ENCODE peak calls at places on chromosome 18, in four cellular contexts. Q, E, H and N are unnamed samples.

GRCh38 chr18:79071037-79071960 is 2.1 kb downstream of the ATP9B start:
- DNase-seq in Q (no peak), E (no peak), H (no peak), N (no peak)

GRCh38 chr18:8623549-8624106 is 14.4 kb downstream of the RAB12 start:
- DNase-seq in Q (no peak), E (no peak), H (no peak), N (no peak)

GRCh38 chr18:58290059-58290747 is 246.2 kb downstream of the NEDD4L start:
- DNase-seq in Q (no peak), E (no peak), H (no peak), N (no peak)

GRCh38 chr18:48024891-48025660 is 94.6 kb upstream of the SMAD2 start:
- DNase-seq in Q (no peak), E (no peak), H (no peak), N (no peak)

GRCh38 chr18:44935455-44935854 is 254.8 kb downstream of the SETBP1 start:
- DNase-seq in Q (no peak), E (no peak), H (no peak), N (no peak)

GRCh38 chr18:48009116-48009825 is 78.8 kb upstream of the SMAD2 start:
- DNase-seq in Q (no peak), E (no peak), H (no peak), N (no peak)

GRCh38 chr18:22238036-22238435 is 68.6 kb downstream of the GATA6 start:
- DNase-seq in Q (no peak), E (no peak), H (no peak), N (peak; percentile 20)

GRCh38 chr18:75284566-75284965 is 74.0 kb downstream of the TSHZ1 start:
- DNase-seq in Q (no peak), E (no peak), H (no peak), N (no peak)

GRCh38 chr18:43279015-43279758 is 1.9 kb upstream of the SYT4 start:
- DNase-seq in Q (no peak), E (no peak), H (no peak), N (no peak)

GRCh38 chr18:75408554-75409506 is 18.7 kb downstream of the SMIM21 start:
- DNase-seq in Q (no peak), E (peak; percentile 66), H (peak; percentile 11), N (no peak)

GRCh38 chr18:8657873-8658521 is 47.4 kb upstream of the MTCL1 start:
- DNase-seq in Q (no peak), E (no peak), H (no peak), N (no peak)

GRCh38 chr18:8247700-8248099 is 361.5 kb upstream of the RAB12 start:
- DNase-seq in Q (no peak), E (no peak), H (no peak), N (no peak)

GRCh38 chr18:63979409-63979908 is 9.6 kb downstream of the SERPINB8 start:
- DNase-seq in Q (no peak), E (peak; percentile 76), H (no peak), N (peak; percentile 29)

GRCh38 chr18:50507120-50507590 is 52.7 kb upstream of the MAPK4 start:
- DNase-seq in Q (no peak), E (no peak), H (no peak), N (no peak)

GRCh38 chr18:23650963-23651927 is 11.5 kb downstream of the ANKRD29 start:
- DNase-seq in Q (no peak), E (no peak), H (no peak), N (no peak)

GRCh38 chr18:62829936-62830335 is 114.6 kb downstream of the PHLPP1 start:
- DNase-seq in Q (no peak), E (no peak), H (no peak), N (no peak)

GRCh38 chr18:57427429-57428181 is 7.6 kb upstream of the ONECUT2 start:
- DNase-seq in Q (no peak), E (no peak), H (no peak), N (no peak)

GRCh38 chr18:641224-641623 is 16.2 kb upstream of the TYMS start:
- DNase-seq in Q (no peak), E (no peak), H (no peak), N (no peak)

GRCh38 chr18:621181-621580 is 24.4 kb downstream of the CLUL1 start:
- DNase-seq in Q (no peak), E (no peak), H (no peak), N (no peak)

GRCh38 chr18:77095356-77096030 is 37.1 kb downstream of the MBP start:
- DNase-seq in Q (no peak), E (no peak), H (no peak), N (no peak)

GRCh38 chr18:30113454-30113853 is 929.1 kb downstream of the DSC3 start:
- DNase-seq in Q (no peak), E (no peak), H (no peak), N (no peak)

GRCh38 chr18:331231-331771 is 63.5 kb upstream of the THOC1 start:
- DNase-seq in Q (no peak), E (no peak), H (no peak), N (no peak)

GRCh38 chr18:62881509-62882016 is 166.2 kb downstream of the PHLPP1 start:
- DNase-seq in Q (no peak), E (peak; percentile 87), H (no peak), N (no peak)

GRCh38 chr18:24725644-24726043 is 265.2 kb downstream of the HRH4 start:
- DNase-seq in Q (no peak), E (no peak), H (no peak), N (no peak)

GRCh38 chr18:13649397-13650252 is 76.7 kb downstream of the FAM210A start:
- DNase-seq in Q (no peak), E (no peak), H (no peak), N (no peak)

GRCh38 chr18:50917021-50917420 is 38.1 kb downstream of the ME2 start:
- DNase-seq in Q (no peak), E (no peak), H (no peak), N (no peak)

GRCh38 chr18:6994053-6994452 is 123.5 kb downstream of the LAMA1 start:
- DNase-seq in Q (no peak), E (no peak), H (no peak), N (no peak)

GRCh38 chr18:3186678-3187658 is 32.8 kb downstream of the MYOM1 start:
- DNase-seq in Q (no peak), E (peak; percentile 29), H (no peak), N (no peak)

GRCh38 chr18:52499646-52500045 is 159.6 kb downstream of the DCC start:
- DNase-seq in Q (no peak), E (no peak), H (no peak), N (no peak)

GRCh38 chr18:55272510-55273243 is 313.4 kb upstream of the CCDC68 start:
- DNase-seq in Q (no peak), E (no peak), H (no peak), N (no peak)

GRCh38 chr18:961644-962355 is 57.1 kb downstream of the ADCYAP1 start:
- DNase-seq in Q (no peak), E (peak; percentile 31), H (peak; percentile 38), N (peak; percentile 37)

GRCh38 chr18:35736696-35737095 is 155.2 kb downstream of the GALNT1 start:
- DNase-seq in Q (no peak), E (no peak), H (no peak), N (no peak)

GRCh38 chr18:48048251-48048650 is 117.8 kb upstream of the SMAD2 start:
- DNase-seq in Q (no peak), E (no peak), H (no peak), N (no peak)